ENCODE peak calls at places on chromosomes 1 and 21, in four cellular contexts. One of them, this sample, is unnamed.

GRCh38 chr1:76942549-76942948 is 75.3 kb downstream of the ST6GALNAC5 start:
- DNase-seq in amygdala: no peak
- DNase-seq in hippocampal formation: no peak
- DNase-seq in HepG2: no peak
- DNase-seq in this sample: no peak

GRCh38 chr1:17586172-17586963 is 46.9 kb downstream of the ARHGEF10L start:
- DNase-seq in amygdala: no peak
- DNase-seq in hippocampal formation: no peak
- DNase-seq in HepG2: no peak
- DNase-seq in this sample: no peak

GRCh38 chr1:84961316-84961715 is 35.6 kb downstream of the MCOLN2 start:
- DNase-seq in amygdala: no peak
- DNase-seq in hippocampal formation: no peak
- DNase-seq in HepG2: no peak
- DNase-seq in this sample: no peak

GRCh38 chr1:147826259-147826658 is 65.9 kb upstream of the GJA5 start:
- DNase-seq in amygdala: no peak
- DNase-seq in hippocampal formation: no peak
- DNase-seq in HepG2: no peak
- DNase-seq in this sample: no peak

GRCh38 chr1:44553127-44553758 is 121.0 kb downstream of the TMEM53 start:
- DNase-seq in amygdala: no peak
- DNase-seq in hippocampal formation: no peak
- DNase-seq in HepG2: no peak
- DNase-seq in this sample: no peak

GRCh38 chr1:165481820-165482532 is 37.0 kb upstream of the RXRG start:
- DNase-seq in amygdala: no peak
- DNase-seq in hippocampal formation: no peak
- DNase-seq in HepG2: no peak
- DNase-seq in this sample: no peak

GRCh38 chr1:175221548-175222175 is 29.1 kb upstream of the KIAA0040 start:
- DNase-seq in amygdala: no peak
- DNase-seq in hippocampal formation: no peak
- DNase-seq in HepG2: no peak
- DNase-seq in this sample: no peak

GRCh38 chr1:213457733-213458132 is 406.7 kb downstream of the RPS6KC1 start:
- DNase-seq in amygdala: no peak
- DNase-seq in hippocampal formation: no peak
- DNase-seq in HepG2: no peak
- DNase-seq in this sample: no peak

GRCh38 chr1:31239653-31240241 is at the start of gene NKAIN1:
- DNase-seq in amygdala: no peak
- DNase-seq in hippocampal formation: no peak
- DNase-seq in HepG2: no peak
- DNase-seq in this sample: peak

GRCh38 chr1:46539968-46540367 is 11.5 kb downstream of the KNCN start:
- DNase-seq in amygdala: no peak
- DNase-seq in hippocampal formation: peak
- DNase-seq in HepG2: no peak
- DNase-seq in this sample: peak

GRCh38 chr1:163315773-163316374 is 5.9 kb upstream of the NUF2 start:
- DNase-seq in amygdala: no peak
- DNase-seq in hippocampal formation: no peak
- DNase-seq in HepG2: peak
- DNase-seq in this sample: peak

GRCh38 chr1:15430787-15431570 is 7.3 kb upstream of the CTRC start:
- DNase-seq in amygdala: peak
- DNase-seq in hippocampal formation: no peak
- DNase-seq in HepG2: no peak
- DNase-seq in this sample: peak

GRCh38 chr1:30965914-30966313 is 57.4 kb upstream of the SDC3 start:
- DNase-seq in amygdala: no peak
- DNase-seq in hippocampal formation: peak
- DNase-seq in HepG2: no peak
- DNase-seq in this sample: no peak

GRCh38 chr1:36739703-36740289 is 257.1 kb upstream of the CSF3R start:
- DNase-seq in amygdala: no peak
- DNase-seq in hippocampal formation: no peak
- DNase-seq in HepG2: no peak
- DNase-seq in this sample: no peak

GRCh38 chr1:3772715-3773571 is at the start of gene SMIM1:
- DNase-seq in amygdala: no peak
- DNase-seq in hippocampal formation: no peak
- DNase-seq in HepG2: peak
- DNase-seq in this sample: no peak

GRCh38 chr1:23727362-23727811 is 15.9 kb upstream of the ELOA start:
- DNase-seq in amygdala: no peak
- DNase-seq in hippocampal formation: no peak
- DNase-seq in HepG2: peak
- DNase-seq in this sample: no peak

GRCh38 chr21:31366825-31367224 is 22.8 kb upstream of the TIAM1 start:
- DNase-seq in amygdala: no peak
- DNase-seq in hippocampal formation: no peak
- DNase-seq in HepG2: no peak
- DNase-seq in this sample: no peak